ENCODE peak calls at places on chromosome 17, in nine cellular contexts. One of them, this sample, is unnamed.

GRCh38 chr17:78313735-78314648 is 45.9 kb downstream of the SOCS3 start:
- DNase-seq in Daoy: peak; percentile 92
- DNase-seq in NCI-H510A treated with DMSO at 0.1 percent for 48 hours: peak; percentile 89
- DNase-seq in iris pigment epithelial cell: peak; percentile 77
- DNase-seq in T-helper 17 cell: peak; percentile 44
- DNase-seq in NCI-H1417: peak; percentile 82
- DNase-seq in AG10803: peak; percentile 45
- DNase-seq in fibroblast of mammary gland: peak; percentile 67
- DNase-seq in stomach: peak; percentile 90
- DNase-seq in this sample: peak; percentile 65

GRCh38 chr17:78838574-78839005 is 2.0 kb downstream of the USP36 start:
- DNase-seq in Daoy: no peak
- DNase-seq in NCI-H510A treated with DMSO at 0.1 percent for 48 hours: peak; percentile 79
- DNase-seq in iris pigment epithelial cell: no peak
- DNase-seq in T-helper 17 cell: no peak
- DNase-seq in NCI-H1417: no peak
- DNase-seq in AG10803: no peak
- DNase-seq in fibroblast of mammary gland: no peak
- DNase-seq in stomach: peak; percentile 82
- DNase-seq in this sample: peak; percentile 43

GRCh38 chr17:42421479-42422332 is 1.4 kb downstream of the CAVIN1 start:
- DNase-seq in Daoy: peak; percentile 79
- DNase-seq in NCI-H510A treated with DMSO at 0.1 percent for 48 hours: no peak
- DNase-seq in iris pigment epithelial cell: peak; percentile 79
- DNase-seq in T-helper 17 cell: no peak
- DNase-seq in NCI-H1417: no peak
- DNase-seq in AG10803: peak; percentile 68
- DNase-seq in fibroblast of mammary gland: peak; percentile 84
- DNase-seq in stomach: peak; percentile 28
- DNase-seq in this sample: no peak

GRCh38 chr17:14843086-14843795 is 421.9 kb downstream of the PMP22 start:
- DNase-seq in Daoy: no peak
- DNase-seq in NCI-H510A treated with DMSO at 0.1 percent for 48 hours: no peak
- DNase-seq in iris pigment epithelial cell: no peak
- DNase-seq in T-helper 17 cell: no peak
- DNase-seq in NCI-H1417: no peak
- DNase-seq in AG10803: no peak
- DNase-seq in fibroblast of mammary gland: no peak
- DNase-seq in stomach: no peak
- DNase-seq in this sample: no peak

GRCh38 chr17:80468781-80469533 is 7.5 kb downstream of the NPTX1 start:
- DNase-seq in Daoy: no peak
- DNase-seq in NCI-H510A treated with DMSO at 0.1 percent for 48 hours: no peak
- DNase-seq in iris pigment epithelial cell: no peak
- DNase-seq in T-helper 17 cell: no peak
- DNase-seq in NCI-H1417: no peak
- DNase-seq in AG10803: no peak
- DNase-seq in fibroblast of mammary gland: no peak
- DNase-seq in stomach: no peak
- DNase-seq in this sample: no peak

GRCh38 chr17:50710025-50710424 is 2.3 kb upstream of the ANKRD40 start:
- DNase-seq in Daoy: no peak
- DNase-seq in NCI-H510A treated with DMSO at 0.1 percent for 48 hours: no peak
- DNase-seq in iris pigment epithelial cell: no peak
- DNase-seq in T-helper 17 cell: no peak
- DNase-seq in NCI-H1417: no peak
- DNase-seq in AG10803: no peak
- DNase-seq in fibroblast of mammary gland: no peak
- DNase-seq in stomach: no peak
- DNase-seq in this sample: no peak

GRCh38 chr17:2692781-2693135 is 18.8 kb downstream of the CLUH start:
- DNase-seq in Daoy: no peak
- DNase-seq in NCI-H510A treated with DMSO at 0.1 percent for 48 hours: no peak
- DNase-seq in iris pigment epithelial cell: no peak
- DNase-seq in T-helper 17 cell: no peak
- DNase-seq in NCI-H1417: peak; percentile 13
- DNase-seq in AG10803: no peak
- DNase-seq in fibroblast of mammary gland: no peak
- DNase-seq in stomach: peak; percentile 17
- DNase-seq in this sample: no peak

GRCh38 chr17:77371888-77372443 is 231.2 kb downstream of the SEC14L1 start:
- DNase-seq in Daoy: no peak
- DNase-seq in NCI-H510A treated with DMSO at 0.1 percent for 48 hours: no peak
- DNase-seq in iris pigment epithelial cell: no peak
- DNase-seq in T-helper 17 cell: no peak
- DNase-seq in NCI-H1417: no peak
- DNase-seq in AG10803: no peak
- DNase-seq in fibroblast of mammary gland: no peak
- DNase-seq in stomach: no peak
- DNase-seq in this sample: no peak

GRCh38 chr17:48814504-48814903 is 2.5 kb downstream of the TTLL6 start:
- DNase-seq in Daoy: peak; percentile 55
- DNase-seq in NCI-H510A treated with DMSO at 0.1 percent for 48 hours: peak; percentile 46
- DNase-seq in iris pigment epithelial cell: peak; percentile 46
- DNase-seq in T-helper 17 cell: peak; percentile 46
- DNase-seq in NCI-H1417: peak; percentile 46
- DNase-seq in AG10803: peak; percentile 17
- DNase-seq in fibroblast of mammary gland: peak; percentile 55
- DNase-seq in stomach: peak; percentile 61
- DNase-seq in this sample: peak; percentile 25

GRCh38 chr17:47652570-47652969 is 2.9 kb downstream of the KPNB1 start:
- DNase-seq in Daoy: no peak
- DNase-seq in NCI-H510A treated with DMSO at 0.1 percent for 48 hours: no peak
- DNase-seq in iris pigment epithelial cell: peak; percentile 16
- DNase-seq in T-helper 17 cell: no peak
- DNase-seq in NCI-H1417: no peak
- DNase-seq in AG10803: peak; percentile 10
- DNase-seq in fibroblast of mammary gland: peak; percentile 29
- DNase-seq in stomach: no peak
- DNase-seq in this sample: no peak

GRCh38 chr17:8359769-8360168 is 16.7 kb downstream of the KRABD2 start:
- DNase-seq in Daoy: peak; percentile 80
- DNase-seq in NCI-H510A treated with DMSO at 0.1 percent for 48 hours: no peak
- DNase-seq in iris pigment epithelial cell: peak; percentile 81
- DNase-seq in T-helper 17 cell: no peak
- DNase-seq in NCI-H1417: no peak
- DNase-seq in AG10803: peak; percentile 84
- DNase-seq in fibroblast of mammary gland: peak; percentile 97
- DNase-seq in stomach: no peak
- DNase-seq in this sample: no peak

GRCh38 chr17:58263773-58264172 is 17.0 kb downstream of the MPO start:
- DNase-seq in Daoy: no peak
- DNase-seq in NCI-H510A treated with DMSO at 0.1 percent for 48 hours: no peak
- DNase-seq in iris pigment epithelial cell: no peak
- DNase-seq in T-helper 17 cell: no peak
- DNase-seq in NCI-H1417: no peak
- DNase-seq in AG10803: no peak
- DNase-seq in fibroblast of mammary gland: no peak
- DNase-seq in stomach: no peak
- DNase-seq in this sample: no peak

GRCh38 chr17:41211845-41212466 is 14.5 kb upstream of the KRTAP9-2 start:
- DNase-seq in Daoy: peak; percentile 29
- DNase-seq in NCI-H510A treated with DMSO at 0.1 percent for 48 hours: peak; percentile 84
- DNase-seq in iris pigment epithelial cell: peak; percentile 47
- DNase-seq in T-helper 17 cell: no peak
- DNase-seq in NCI-H1417: peak; percentile 56
- DNase-seq in AG10803: peak; percentile 51
- DNase-seq in fibroblast of mammary gland: peak; percentile 82
- DNase-seq in stomach: no peak
- DNase-seq in this sample: no peak